ENCODE peak calls at places on chromosomes 6 and 20, in seven cellular contexts. One of them, this sample, is unnamed.

GRCh38 chr20:57495978-57496377 is 29.0 kb downstream of the CTCFL start:
- DNase-seq in activated CD8-positive, alpha-beta memory T cell treated with anti-CD3 and anti-CD28 coated beads for 24 hours: peak; percentile 17
- DNase-seq in T-cell: no peak
- DNase-seq in AG20443: no peak
- DNase-seq in GM13976: no peak
- DNase-seq in aorta: no peak
- DNase-seq in CD4-positive, alpha-beta T cell: no peak
- DNase-seq in this sample: no peak

GRCh38 chr6:4645713-4646356 is 130.4 kb upstream of the CDYL start:
- DNase-seq in activated CD8-positive, alpha-beta memory T cell treated with anti-CD3 and anti-CD28 coated beads for 24 hours: no peak
- DNase-seq in CD4-positive, alpha-beta T cell: no peak
- DNase-seq in GM13976: no peak
- DNase-seq in AG20443: no peak
- DNase-seq in T-cell: no peak
- DNase-seq in aorta: no peak
- DNase-seq in this sample: no peak

GRCh38 chr6:35043381-35043780 is 97.8 kb downstream of the TCP11 start:
- DNase-seq in CD4-positive, alpha-beta T cell: no peak
- DNase-seq in aorta: no peak
- DNase-seq in AG20443: no peak
- DNase-seq in GM13976: no peak
- DNase-seq in T-cell: no peak
- DNase-seq in activated CD8-positive, alpha-beta memory T cell treated with anti-CD3 and anti-CD28 coated beads for 24 hours: no peak
- DNase-seq in this sample: no peak

GRCh38 chr6:166351715-166352285 is 9.5 kb upstream of the SFT2D1 start:
- DNase-seq in AG20443: no peak
- DNase-seq in aorta: no peak
- DNase-seq in GM13976: peak; percentile 66
- DNase-seq in activated CD8-positive, alpha-beta memory T cell treated with anti-CD3 and anti-CD28 coated beads for 24 hours: no peak
- DNase-seq in T-cell: no peak
- DNase-seq in CD4-positive, alpha-beta T cell: no peak
- DNase-seq in this sample: no peak

GRCh38 chr20:47740225-47741184 is 44.8 kb downstream of the SULF2 start:
- DNase-seq in activated CD8-positive, alpha-beta memory T cell treated with anti-CD3 and anti-CD28 coated beads for 24 hours: no peak
- DNase-seq in aorta: peak; percentile 73
- DNase-seq in AG20443: peak; percentile 36
- DNase-seq in T-cell: no peak
- DNase-seq in GM13976: no peak
- DNase-seq in CD4-positive, alpha-beta T cell: no peak
- DNase-seq in this sample: no peak

GRCh38 chr20:37342231-37343177 is 3.4 kb upstream of the SRC start:
- DNase-seq in AG20443: no peak
- DNase-seq in activated CD8-positive, alpha-beta memory T cell treated with anti-CD3 and anti-CD28 coated beads for 24 hours: no peak
- DNase-seq in T-cell: no peak
- DNase-seq in aorta: no peak
- DNase-seq in GM13976: no peak
- DNase-seq in CD4-positive, alpha-beta T cell: no peak
- DNase-seq in this sample: peak; percentile 49

GRCh38 chr6:116215414-116215813 is 38.5 kb downstream of the TSPYL4 start:
- DNase-seq in T-cell: no peak
- DNase-seq in CD4-positive, alpha-beta T cell: no peak
- DNase-seq in AG20443: no peak
- DNase-seq in aorta: no peak
- DNase-seq in activated CD8-positive, alpha-beta memory T cell treated with anti-CD3 and anti-CD28 coated beads for 24 hours: no peak
- DNase-seq in GM13976: no peak
- DNase-seq in this sample: no peak

GRCh38 chr6:27836080-27836782 is 76.0 kb downstream of the OR2B2 start:
- DNase-seq in AG20443: no peak
- DNase-seq in GM13976: no peak
- DNase-seq in activated CD8-positive, alpha-beta memory T cell treated with anti-CD3 and anti-CD28 coated beads for 24 hours: no peak
- DNase-seq in CD4-positive, alpha-beta T cell: no peak
- DNase-seq in aorta: no peak
- DNase-seq in T-cell: no peak
- DNase-seq in this sample: no peak

GRCh38 chr20:6702144-6702543 is 65.3 kb upstream of the BMP2 start:
- DNase-seq in AG20443: no peak
- DNase-seq in T-cell: no peak
- DNase-seq in GM13976: no peak
- DNase-seq in CD4-positive, alpha-beta T cell: no peak
- DNase-seq in activated CD8-positive, alpha-beta memory T cell treated with anti-CD3 and anti-CD28 coated beads for 24 hours: no peak
- DNase-seq in aorta: no peak
- DNase-seq in this sample: no peak

GRCh38 chr6:56852611-56853010 is 102.3 kb upstream of the BEND6 start:
- DNase-seq in GM13976: no peak
- DNase-seq in AG20443: no peak
- DNase-seq in activated CD8-positive, alpha-beta memory T cell treated with anti-CD3 and anti-CD28 coated beads for 24 hours: no peak
- DNase-seq in T-cell: no peak
- DNase-seq in CD4-positive, alpha-beta T cell: no peak
- DNase-seq in aorta: no peak
- DNase-seq in this sample: no peak

This sample was measured in hepatic stellate cell.